ENCODE peak calls at places on chromosomes 11 and 22, in four cellular contexts. One of them, this sample, is unnamed.

GRCh38 chr11:15158351-15159015 is 43.8 kb downstream of the INSC start:
- DNase-seq in pancreas: no peak
- DNase-seq in IMR-90: peak; percentile 88
- DNase-seq in endodermal cell: no peak
- DNase-seq in this sample: no peak

GRCh38 chr11:67648140-67648795 is 2.3 kb downstream of the ACY3 start:
- DNase-seq in endodermal cell: peak; percentile 90
- DNase-seq in pancreas: peak; percentile 69
- DNase-seq in IMR-90: no peak
- DNase-seq in this sample: no peak

GRCh38 chr11:125569913-125570621 is 790 bp downstream of the EI24 start:
- DNase-seq in IMR-90: peak; percentile 18
- DNase-seq in endodermal cell: no peak
- DNase-seq in pancreas: peak; percentile 66
- DNase-seq in this sample: no peak

GRCh38 chr11:92540113-92540512 is 315.5 kb downstream of the FAT3 start:
- DNase-seq in endodermal cell: no peak
- DNase-seq in pancreas: no peak
- DNase-seq in IMR-90: no peak
- DNase-seq in this sample: no peak

GRCh38 chr22:33018232-33018864 is 39.8 kb downstream of the SYN3 start:
- DNase-seq in IMR-90: peak; percentile 29
- DNase-seq in pancreas: peak; percentile 53
- DNase-seq in endodermal cell: peak; percentile 95
- DNase-seq in this sample: no peak

GRCh38 chr11:76972051-76972450 is 62.1 kb upstream of the B3GNT6 start:
- DNase-seq in pancreas: no peak
- DNase-seq in IMR-90: no peak
- DNase-seq in endodermal cell: no peak
- DNase-seq in this sample: no peak

GRCh38 chr11:8375460-8375859 is 111.8 kb upstream of the LMO1 start:
- DNase-seq in IMR-90: no peak
- DNase-seq in pancreas: no peak
- DNase-seq in endodermal cell: peak; percentile 52
- DNase-seq in this sample: no peak

GRCh38 chr22:48306785-48307570 is 1520.7 kb downstream of the BRD1 start:
- DNase-seq in endodermal cell: no peak
- DNase-seq in pancreas: no peak
- DNase-seq in IMR-90: no peak
- DNase-seq in this sample: no peak

GRCh38 chr22:17774928-17775675 is 833 bp upstream of the BID start:
- DNase-seq in IMR-90: no peak
- DNase-seq in endodermal cell: no peak
- DNase-seq in pancreas: no peak
- DNase-seq in this sample: no peak

GRCh38 chr11:103035656-103036434 is 56.1 kb downstream of the DCUN1D5 start:
- DNase-seq in endodermal cell: peak; percentile 65
- DNase-seq in pancreas: no peak
- DNase-seq in IMR-90: peak; percentile 86
- DNase-seq in this sample: no peak

GRCh38 chr11:62856333-62856910 is 17.0 kb upstream of the WDR74 start:
- DNase-seq in pancreas: no peak
- DNase-seq in IMR-90: no peak
- DNase-seq in endodermal cell: no peak
- DNase-seq in this sample: no peak

GRCh38 chr22:26743149-26743548 is 85.8 kb downstream of the MIAT start:
- DNase-seq in pancreas: no peak
- DNase-seq in IMR-90: no peak
- DNase-seq in endodermal cell: no peak
- DNase-seq in this sample: no peak

GRCh38 chr11:77068461-77069335 is 1.9 kb downstream of the CAPN5 start:
- DNase-seq in endodermal cell: peak; percentile 29
- DNase-seq in pancreas: no peak
- DNase-seq in IMR-90: no peak
- DNase-seq in this sample: peak; percentile 53

GRCh38 chr11:12889243-12889642 is 119.9 kb upstream of the RASSF10 start:
- DNase-seq in pancreas: no peak
- DNase-seq in endodermal cell: no peak
- DNase-seq in IMR-90: peak; percentile 67
- DNase-seq in this sample: peak; percentile 76

GRCh38 chr11:86218125-86219081 is 26.1 kb upstream of the EED start:
- DNase-seq in endodermal cell: peak; percentile 91
- DNase-seq in IMR-90: peak; percentile 76
- DNase-seq in pancreas: peak; percentile 62
- DNase-seq in this sample: peak; percentile 54
- H3K4me3 ChIP-seq in endodermal cell: no peak overlapping the region
- H3K4me3 ChIP-seq in IMR-90: peak overlapping the region; percentile 27
- H3K4me3 ChIP-seq in pancreas: no peak overlapping the region
- H3K4me3 ChIP-seq in this sample: peak overlapping the region; percentile 43

DNA sequence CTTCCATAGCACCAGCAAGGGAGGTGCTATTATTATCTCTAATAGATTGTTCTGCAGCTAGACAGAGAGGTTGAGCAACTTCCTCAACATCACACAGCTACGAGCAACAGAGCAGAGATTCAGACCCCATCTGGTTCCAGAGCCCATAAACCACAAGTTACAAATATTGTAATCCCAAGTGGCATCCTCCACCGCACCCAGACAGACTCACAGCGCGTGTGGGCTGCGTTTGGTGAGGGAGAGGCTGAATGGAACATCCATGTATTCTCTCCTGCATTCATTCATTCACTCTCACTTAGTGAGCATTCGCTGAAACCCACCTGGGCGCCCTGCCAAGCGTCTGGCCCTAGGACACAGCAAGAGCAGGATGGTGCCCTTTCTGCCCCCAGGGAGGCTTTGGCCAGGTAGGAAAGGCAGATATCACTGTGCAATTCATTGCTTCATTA is 33.5 kb downstream of the LIF start:
- DNase-seq in IMR-90: no peak
- DNase-seq in endodermal cell: no peak
- DNase-seq in pancreas: peak; percentile 42
- DNase-seq in this sample: no peak
- H3K27ac ChIP-seq in IMR-90: peak overlapping the region; percentile 60
- H3K27ac ChIP-seq in endodermal cell: no peak overlapping the region
- H3K27ac ChIP-seq in pancreas: peak overlapping the region; percentile 74
- H3K27ac ChIP-seq in this sample: no peak overlapping the region

GRCh38 chr11:64102005-64102738 is 63.7 kb downstream of the MACROD1 start:
- DNase-seq in endodermal cell: no peak
- DNase-seq in pancreas: no peak
- DNase-seq in IMR-90: no peak
- DNase-seq in this sample: no peak

GRCh38 chr11:64100782-64101358 is 65.0 kb downstream of the MACROD1 start:
- DNase-seq in IMR-90: no peak
- DNase-seq in pancreas: no peak
- DNase-seq in endodermal cell: no peak
- DNase-seq in this sample: no peak

GRCh38 chr11:64101461-64101860 is 64.5 kb downstream of the MACROD1 start:
- DNase-seq in pancreas: no peak
- DNase-seq in IMR-90: no peak
- DNase-seq in endodermal cell: no peak
- DNase-seq in this sample: no peak

GRCh38 chr11:64104632-64105031 is 61.3 kb downstream of the MACROD1 start:
- DNase-seq in pancreas: no peak
- DNase-seq in IMR-90: no peak
- DNase-seq in endodermal cell: no peak
- DNase-seq in this sample: no peak

DNA sequence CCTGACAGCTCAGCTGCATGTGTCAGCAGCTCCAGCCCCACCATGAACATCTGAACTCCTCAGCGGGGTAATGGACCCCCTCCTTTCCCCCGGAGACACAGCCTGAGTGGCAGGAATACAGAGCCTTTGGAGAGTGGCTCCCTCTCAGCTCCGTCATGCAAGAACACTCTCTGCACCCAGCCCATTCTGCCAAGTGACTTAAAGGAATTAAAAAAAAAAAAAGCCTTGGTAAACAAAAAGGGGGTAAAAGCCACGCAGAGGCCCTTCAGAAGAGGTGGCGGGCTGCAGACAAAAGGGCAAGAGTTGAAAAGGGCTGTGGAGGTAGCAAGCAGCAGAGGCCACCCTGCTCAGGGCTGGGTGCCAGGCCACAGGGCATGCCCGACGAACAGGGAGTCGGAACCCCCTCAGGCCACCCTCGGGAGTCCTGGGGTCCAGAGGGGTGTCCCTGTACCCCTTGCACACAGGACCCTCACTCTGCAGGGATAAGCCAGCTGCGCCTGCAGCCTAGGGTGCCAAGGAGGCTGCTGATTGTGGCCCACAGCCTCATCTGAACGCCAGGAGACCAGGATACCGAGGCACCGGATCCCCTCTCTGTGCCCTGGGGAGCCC is 62.4 kb downstream of the MACROD1 start:
- DNase-seq in pancreas: no peak
- DNase-seq in endodermal cell: no peak
- DNase-seq in IMR-90: no peak
- DNase-seq in this sample: no peak
- H3K27me3 ChIP-seq in pancreas: no peaks in the 10 kb centered on the region
- H3K27me3 ChIP-seq in endodermal cell: peaks cover 8% of the 10 kb centered on the region
- H3K27me3 ChIP-seq in IMR-90: peaks cover 9% of the 10 kb centered on the region
- H3K27me3 ChIP-seq in this sample: no peaks in the 10 kb centered on the region

GRCh38 chr11:45846974-45847907 is at the start of gene CRY2:
- DNase-seq in endodermal cell: peak; percentile 100
- DNase-seq in pancreas: peak; percentile 100
- DNase-seq in IMR-90: peak; percentile 96
- DNase-seq in this sample: peak; percentile 99

GRCh38 chr11:45846174-45846675 is 1.1 kb upstream of the CRY2 start:
- DNase-seq in IMR-90: no peak
- DNase-seq in pancreas: no peak
- DNase-seq in endodermal cell: no peak
- DNase-seq in this sample: no peak

GRCh38 chr11:45850446-45850845 is 3.2 kb downstream of the CRY2 start:
- DNase-seq in pancreas: no peak
- DNase-seq in endodermal cell: no peak
- DNase-seq in IMR-90: peak; percentile 67
- DNase-seq in this sample: no peak

GRCh38 chr11:45847908-45848316 is 637 bp downstream of the CRY2 start:
- DNase-seq in IMR-90: peak; percentile 64
- DNase-seq in pancreas: peak; percentile 47
- DNase-seq in endodermal cell: peak; percentile 80
- DNase-seq in this sample: peak; percentile 58

DNA sequence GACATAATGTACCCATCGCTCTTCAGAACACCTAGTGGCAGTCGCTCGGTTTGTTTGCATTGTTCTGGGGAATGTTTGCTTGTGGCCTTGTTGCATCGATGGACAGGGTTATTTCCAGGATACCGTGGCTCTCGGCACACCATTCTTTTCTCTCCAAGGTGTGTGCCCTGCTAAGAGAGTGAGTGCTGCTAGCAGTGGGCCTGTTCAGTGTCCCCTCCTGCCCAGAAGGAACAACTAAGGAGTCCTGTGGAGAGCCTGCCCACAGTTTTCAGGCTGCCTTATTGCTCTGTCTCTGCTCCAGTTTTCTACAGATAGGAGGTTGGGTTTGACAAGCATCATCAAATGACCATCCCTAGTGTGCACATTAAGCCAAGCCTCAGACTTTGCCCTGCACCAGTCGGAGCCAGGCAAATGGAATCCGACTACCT is 1.4 kb downstream of the CRY2 start:
- DNase-seq in endodermal cell: no peak
- DNase-seq in IMR-90: no peak
- DNase-seq in pancreas: no peak
- DNase-seq in this sample: peak; percentile 53
- H3K4me3 ChIP-seq in endodermal cell: peak overlapping the region; percentile 97
- H3K4me3 ChIP-seq in IMR-90: peak overlapping the region; percentile 97
- H3K4me3 ChIP-seq in pancreas: peak overlapping the region; percentile 92
- H3K4me3 ChIP-seq in this sample: peak overlapping the region; percentile 91

GRCh38 chr11:69167130-69167915 is 11.6 kb downstream of the SMIM38 start:
- DNase-seq in endodermal cell: peak; percentile 53
- DNase-seq in pancreas: no peak
- DNase-seq in IMR-90: no peak
- DNase-seq in this sample: no peak

GRCh38 chr11:69165775-69166174 is 10.0 kb downstream of the SMIM38 start:
- DNase-seq in pancreas: no peak
- DNase-seq in IMR-90: no peak
- DNase-seq in endodermal cell: no peak
- DNase-seq in this sample: no peak

GRCh38 chr11:69167916-69168691 is 12.4 kb downstream of the SMIM38 start:
- DNase-seq in IMR-90: peak; percentile 31
- DNase-seq in pancreas: no peak
- DNase-seq in endodermal cell: no peak
- DNase-seq in this sample: no peak

GRCh38 chr11:69164824-69165223 is 9.1 kb downstream of the SMIM38 start:
- DNase-seq in endodermal cell: no peak
- DNase-seq in pancreas: no peak
- DNase-seq in IMR-90: no peak
- DNase-seq in this sample: no peak

DNA sequence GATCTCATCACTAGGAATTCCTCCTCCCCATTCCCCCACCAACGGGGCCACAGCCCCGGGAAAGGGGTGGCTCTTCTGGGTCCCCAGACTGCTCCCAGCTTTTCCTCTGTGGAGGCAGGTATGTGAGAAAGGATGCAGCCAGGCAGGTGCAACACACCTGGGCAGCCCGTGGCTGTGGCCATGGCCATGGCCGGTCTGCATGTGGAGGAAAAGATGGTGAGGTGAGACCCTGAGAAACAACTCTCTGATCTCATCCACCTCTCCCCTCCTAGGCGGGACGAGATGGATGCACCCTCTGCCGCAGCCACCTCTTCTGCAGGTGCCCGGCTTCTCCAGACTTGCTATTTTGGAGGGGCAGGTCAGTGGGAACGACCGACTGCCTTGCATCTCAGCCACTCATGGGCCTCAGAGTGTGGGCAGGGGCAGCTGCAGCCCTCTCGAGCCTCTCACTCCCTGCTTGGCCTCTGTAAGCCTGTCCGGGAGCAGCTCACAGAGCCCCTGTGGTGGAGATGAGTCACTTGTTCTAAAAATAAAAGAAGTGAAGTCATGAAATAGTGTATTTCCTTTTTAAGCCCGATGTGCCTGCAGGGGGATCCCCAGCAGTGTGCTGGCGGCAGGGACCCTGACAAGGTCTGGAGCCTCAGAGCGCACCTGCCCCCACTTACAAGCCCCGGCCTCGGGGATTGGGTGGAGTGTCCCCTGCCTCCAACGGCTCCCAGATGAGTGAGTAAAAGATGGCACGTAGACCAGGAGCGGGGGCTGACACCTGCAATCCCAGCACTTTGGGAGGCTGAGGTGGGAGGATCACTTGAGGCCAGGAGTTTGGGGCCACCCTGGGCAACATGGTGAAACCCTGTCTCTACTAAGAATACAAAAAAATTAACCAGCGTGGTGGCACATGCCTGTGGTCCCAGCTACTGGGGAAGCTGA is 10.7 kb downstream of the SMIM38 start:
- DNase-seq in IMR-90: peak; percentile 93
- DNase-seq in pancreas: no peak
- DNase-seq in endodermal cell: peak; percentile 83
- DNase-seq in this sample: peak; percentile 26
- H3K27ac ChIP-seq in IMR-90: peak overlapping the region; percentile 47
- H3K27ac ChIP-seq in pancreas: no peak overlapping the region
- H3K27ac ChIP-seq in endodermal cell: no peak overlapping the region
- H3K27ac ChIP-seq in this sample: peak overlapping the region; percentile 44

This sample was measured in tibial artery.